ENCODE peak calls at places on chromosome 6, in six cellular contexts. One of them, this sample, is unnamed.

GRCh38 chr6:64955435-64955848 is 751.6 kb downstream of the EYS start:
- DNase-seq in breast epithelium: no peak
- DNase-seq in fibroblast of lung: no peak
- DNase-seq in GM23338: no peak
- DNase-seq in heart left ventricle: no peak
- DNase-seq in transverse colon: no peak
- DNase-seq in this sample: no peak

GRCh38 chr6:167747152-167747427 is 79.6 kb upstream of the AFDN start:
- DNase-seq in breast epithelium: no peak
- DNase-seq in fibroblast of lung: no peak
- DNase-seq in GM23338: no peak
- DNase-seq in heart left ventricle: no peak
- DNase-seq in transverse colon: no peak
- DNase-seq in this sample: no peak

GRCh38 chr6:7238900-7239589 is 74.0 kb downstream of the SSR1 start:
- DNase-seq in breast epithelium: peak; percentile 94
- DNase-seq in fibroblast of lung: peak; percentile 67
- DNase-seq in GM23338: peak; percentile 94
- DNase-seq in heart left ventricle: peak; percentile 85
- DNase-seq in transverse colon: peak; percentile 93
- DNase-seq in this sample: peak; percentile 75

GRCh38 chr6:130742282-130742681 is 84.9 kb upstream of the SMLR1 start:
- DNase-seq in breast epithelium: no peak
- DNase-seq in fibroblast of lung: peak; percentile 54
- DNase-seq in GM23338: no peak
- DNase-seq in heart left ventricle: no peak
- DNase-seq in transverse colon: no peak
- DNase-seq in this sample: no peak

GRCh38 chr6:6927437-6928361 is 180.1 kb upstream of the RREB1 start:
- DNase-seq in breast epithelium: no peak
- DNase-seq in fibroblast of lung: no peak
- DNase-seq in GM23338: peak; percentile 19
- DNase-seq in heart left ventricle: peak; percentile 48
- DNase-seq in transverse colon: no peak
- DNase-seq in this sample: no peak

GRCh38 chr6:168674595-168674994 is 233.6 kb downstream of the SMOC2 start:
- DNase-seq in breast epithelium: no peak
- DNase-seq in fibroblast of lung: no peak
- DNase-seq in GM23338: no peak
- DNase-seq in heart left ventricle: no peak
- DNase-seq in transverse colon: no peak
- DNase-seq in this sample: no peak

GRCh38 chr6:13359287-13359686 is 30.9 kb upstream of the TBC1D7 start:
- DNase-seq in breast epithelium: no peak
- DNase-seq in fibroblast of lung: no peak
- DNase-seq in GM23338: no peak
- DNase-seq in heart left ventricle: no peak
- DNase-seq in transverse colon: no peak
- DNase-seq in this sample: no peak

GRCh38 chr6:53496797-53497196 is 48.1 kb downstream of the GCLC start:
- DNase-seq in breast epithelium: no peak
- DNase-seq in fibroblast of lung: peak; percentile 95
- DNase-seq in GM23338: no peak
- DNase-seq in heart left ventricle: no peak
- DNase-seq in transverse colon: no peak
- DNase-seq in this sample: peak; percentile 87

GRCh38 chr6:33621396-33622388 is 570 bp downstream of the ITPR3 start:
- DNase-seq in breast epithelium: no peak
- DNase-seq in fibroblast of lung: no peak
- DNase-seq in GM23338: peak; percentile 68
- DNase-seq in heart left ventricle: no peak
- DNase-seq in transverse colon: peak; percentile 60
- DNase-seq in this sample: no peak

GRCh38 chr6:15752820-15753219 is 90.0 kb upstream of the DTNBP1 start:
- DNase-seq in breast epithelium: no peak
- DNase-seq in fibroblast of lung: no peak
- DNase-seq in GM23338: peak; percentile 46
- DNase-seq in heart left ventricle: no peak
- DNase-seq in transverse colon: no peak
- DNase-seq in this sample: no peak

GRCh38 chr6:23027281-23027680 is 457.9 kb downstream of the HDGFL1 start:
- DNase-seq in breast epithelium: no peak
- DNase-seq in fibroblast of lung: peak; percentile 12
- DNase-seq in GM23338: no peak
- DNase-seq in heart left ventricle: no peak
- DNase-seq in transverse colon: no peak
- DNase-seq in this sample: no peak

GRCh38 chr6:18412073-18412472 is 24.9 kb downstream of the RNF144B start:
- DNase-seq in breast epithelium: no peak
- DNase-seq in fibroblast of lung: no peak
- DNase-seq in GM23338: no peak
- DNase-seq in heart left ventricle: no peak
- DNase-seq in transverse colon: no peak
- DNase-seq in this sample: no peak

GRCh38 chr6:119791746-119792145 is 442.2 kb upstream of the MAN1A1 start:
- DNase-seq in breast epithelium: no peak
- DNase-seq in fibroblast of lung: no peak
- DNase-seq in GM23338: no peak
- DNase-seq in heart left ventricle: no peak
- DNase-seq in transverse colon: no peak
- DNase-seq in this sample: no peak

DNA sequence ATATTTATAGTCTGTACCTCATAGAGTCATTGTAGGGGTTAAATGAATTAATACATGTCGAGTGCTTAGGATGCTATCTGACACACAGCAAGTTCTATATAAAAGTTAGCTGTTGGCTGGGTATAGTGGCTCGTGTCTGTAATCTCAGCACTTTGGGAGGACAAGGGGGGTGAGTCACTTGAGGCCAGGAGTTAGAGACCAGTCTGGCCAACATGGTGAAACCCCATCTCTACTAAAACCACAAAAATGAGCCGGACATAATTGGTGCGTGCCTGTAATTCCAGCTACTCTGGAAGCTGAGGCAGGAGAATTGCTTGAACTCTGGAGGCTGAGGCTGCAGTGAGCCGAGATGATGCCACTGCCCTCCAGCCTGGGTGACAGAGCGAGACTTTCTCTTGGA is 222.9 kb downstream of the UBE3D start:
- DNase-seq in breast epithelium: no peak
- DNase-seq in fibroblast of lung: peak; percentile 95
- DNase-seq in GM23338: no peak
- DNase-seq in heart left ventricle: no peak
- DNase-seq in transverse colon: no peak
- DNase-seq in this sample: peak; percentile 88
- TF ChIP-seq CTCF in breast epithelium: no peak
- TF ChIP-seq CTCF in fibroblast of lung: no peak
- TF ChIP-seq CTCF in GM23338: no peak
- TF ChIP-seq CTCF in heart left ventricle: no peak
- TF ChIP-seq CTCF in transverse colon: no peak
- TF ChIP-seq CTCF in this sample: no peak

DNA sequence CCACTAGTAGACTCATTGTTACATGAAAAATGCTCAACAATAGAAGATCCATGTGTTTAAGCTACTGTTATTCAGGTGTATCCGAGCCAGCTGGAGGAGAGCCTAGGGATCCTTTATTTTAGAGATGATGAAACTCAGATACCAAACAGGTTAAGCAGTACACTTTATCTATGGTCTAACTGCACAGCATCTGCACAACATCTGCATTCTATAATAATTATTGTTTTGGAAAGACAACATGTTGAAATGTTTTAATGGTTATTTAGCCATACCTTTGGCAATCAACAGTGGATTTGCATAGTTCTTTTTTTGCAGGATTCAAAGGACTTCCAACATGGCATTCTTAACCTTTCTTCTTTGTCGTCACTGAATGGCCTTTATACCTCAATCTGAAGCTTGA is 134.1 kb downstream of the RFPL4B start:
- DNase-seq in breast epithelium: no peak
- DNase-seq in fibroblast of lung: no peak
- DNase-seq in GM23338: no peak
- DNase-seq in heart left ventricle: no peak
- DNase-seq in transverse colon: no peak
- DNase-seq in this sample: no peak
- H3K27ac ChIP-seq in breast epithelium: no peak overlapping the region
- H3K27ac ChIP-seq in fibroblast of lung: no peak overlapping the region
- H3K27ac ChIP-seq in GM23338: no peak overlapping the region
- H3K27ac ChIP-seq in heart left ventricle: no peak overlapping the region
- H3K27ac ChIP-seq in transverse colon: no peak overlapping the region
- H3K27ac ChIP-seq in this sample: no peak overlapping the region

GRCh38 chr6:26221186-26221585 is 134.0 kb downstream of the HFE start:
- DNase-seq in breast epithelium: no peak
- DNase-seq in fibroblast of lung: no peak
- DNase-seq in GM23338: no peak
- DNase-seq in heart left ventricle: no peak
- DNase-seq in transverse colon: no peak
- DNase-seq in this sample: no peak

GRCh38 chr6:26216886-26217713 is 129.9 kb downstream of the HFE start:
- DNase-seq in breast epithelium: peak; percentile 92
- DNase-seq in fibroblast of lung: peak; percentile 90
- DNase-seq in GM23338: peak; percentile 95
- DNase-seq in heart left ventricle: peak; percentile 80
- DNase-seq in transverse colon: peak; percentile 90
- DNase-seq in this sample: peak; percentile 90

GRCh38 chr6:26217714-26218075 is 130.5 kb downstream of the HFE start:
- DNase-seq in breast epithelium: no peak
- DNase-seq in fibroblast of lung: peak; percentile 26
- DNase-seq in GM23338: peak; percentile 70
- DNase-seq in heart left ventricle: no peak
- DNase-seq in transverse colon: no peak
- DNase-seq in this sample: no peak

GRCh38 chr6:26220353-26220970 is 133.2 kb downstream of the HFE start:
- DNase-seq in breast epithelium: no peak
- DNase-seq in fibroblast of lung: no peak
- DNase-seq in GM23338: peak; percentile 27
- DNase-seq in heart left ventricle: no peak
- DNase-seq in transverse colon: no peak
- DNase-seq in this sample: no peak

GRCh38 chr6:26218824-26219223 is 131.6 kb downstream of the HFE start:
- DNase-seq in breast epithelium: no peak
- DNase-seq in fibroblast of lung: no peak
- DNase-seq in GM23338: no peak
- DNase-seq in heart left ventricle: no peak
- DNase-seq in transverse colon: no peak
- DNase-seq in this sample: no peak
- H3K4me3 ChIP-seq in breast epithelium: no peak overlapping the region
- H3K4me3 ChIP-seq in fibroblast of lung: no peak overlapping the region
- H3K4me3 ChIP-seq in GM23338: peak overlapping the region; percentile 77
- H3K4me3 ChIP-seq in heart left ventricle: no peak overlapping the region
- H3K4me3 ChIP-seq in transverse colon: no peak overlapping the region
- H3K4me3 ChIP-seq in this sample: no peak overlapping the region

DNA sequence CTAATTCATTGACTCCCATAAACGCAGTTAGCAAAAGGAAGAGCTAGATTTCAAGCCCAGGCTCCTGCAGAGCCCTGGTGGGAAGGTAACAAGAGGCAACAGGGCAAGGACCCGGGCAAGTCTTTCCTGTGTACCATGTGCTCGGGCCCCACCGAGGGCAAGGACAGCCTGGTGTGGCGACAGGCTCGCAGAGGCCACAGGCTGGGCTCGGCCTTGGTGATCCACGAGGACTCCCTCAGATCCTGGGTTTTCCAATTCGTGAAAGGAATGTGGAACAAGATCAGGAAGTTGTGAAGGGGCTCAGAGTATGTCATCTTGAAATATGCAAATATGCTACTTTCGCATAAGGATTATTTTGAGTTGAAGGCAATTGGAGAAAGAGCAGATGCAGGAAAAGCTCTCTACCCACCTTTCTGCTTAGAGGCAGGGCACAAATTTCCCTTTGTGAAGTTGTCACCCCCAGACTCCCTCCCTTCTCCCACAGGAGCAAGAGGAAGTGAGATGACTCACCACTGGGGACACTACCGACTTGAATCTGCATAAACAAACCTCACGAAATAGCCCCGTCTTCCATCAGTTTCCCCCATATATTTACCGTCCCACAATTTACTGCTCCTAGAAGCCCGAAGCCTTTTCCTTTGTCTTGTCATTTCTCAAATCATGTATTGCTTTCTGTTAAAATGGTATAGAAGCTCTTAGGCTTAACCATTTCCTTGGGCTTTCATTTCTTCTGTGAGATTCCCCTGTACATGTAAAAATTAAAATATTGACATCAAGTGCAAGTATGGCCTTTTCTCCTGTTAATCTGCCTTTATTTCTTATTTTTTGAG is 79.0 kb downstream of the PSMG4 start:
- DNase-seq in breast epithelium: no peak
- DNase-seq in fibroblast of lung: peak; percentile 60
- DNase-seq in GM23338: peak; percentile 58
- DNase-seq in heart left ventricle: no peak
- DNase-seq in transverse colon: no peak
- DNase-seq in this sample: no peak
- TF ChIP-seq CTCF in breast epithelium: peak; percentile 17
- TF ChIP-seq CTCF in fibroblast of lung: peak; percentile 7
- TF ChIP-seq CTCF in GM23338: no peak
- TF ChIP-seq CTCF in heart left ventricle: no peak
- TF ChIP-seq CTCF in transverse colon: peak; percentile 17
- TF ChIP-seq CTCF in this sample: peak; percentile 11

GRCh38 chr6:158047563-158048323 is 66.1 kb downstream of the SYNJ2 start:
- DNase-seq in breast epithelium: no peak
- DNase-seq in fibroblast of lung: no peak
- DNase-seq in GM23338: no peak
- DNase-seq in heart left ventricle: no peak
- DNase-seq in transverse colon: no peak
- DNase-seq in this sample: no peak

GRCh38 chr6:158049055-158050028 is 67.7 kb downstream of the SYNJ2 start:
- DNase-seq in breast epithelium: no peak
- DNase-seq in fibroblast of lung: no peak
- DNase-seq in GM23338: no peak
- DNase-seq in heart left ventricle: no peak
- DNase-seq in transverse colon: no peak
- DNase-seq in this sample: no peak

GRCh38 chr6:158048589-158048988 is 66.9 kb downstream of the SYNJ2 start:
- DNase-seq in breast epithelium: no peak
- DNase-seq in fibroblast of lung: no peak
- DNase-seq in GM23338: no peak
- DNase-seq in heart left ventricle: no peak
- DNase-seq in transverse colon: no peak
- DNase-seq in this sample: no peak

GRCh38 chr6:158046201-158047119 is 64.8 kb downstream of the SYNJ2 start:
- DNase-seq in breast epithelium: no peak
- DNase-seq in fibroblast of lung: no peak
- DNase-seq in GM23338: no peak
- DNase-seq in heart left ventricle: no peak
- DNase-seq in transverse colon: no peak
- DNase-seq in this sample: no peak

DNA sequence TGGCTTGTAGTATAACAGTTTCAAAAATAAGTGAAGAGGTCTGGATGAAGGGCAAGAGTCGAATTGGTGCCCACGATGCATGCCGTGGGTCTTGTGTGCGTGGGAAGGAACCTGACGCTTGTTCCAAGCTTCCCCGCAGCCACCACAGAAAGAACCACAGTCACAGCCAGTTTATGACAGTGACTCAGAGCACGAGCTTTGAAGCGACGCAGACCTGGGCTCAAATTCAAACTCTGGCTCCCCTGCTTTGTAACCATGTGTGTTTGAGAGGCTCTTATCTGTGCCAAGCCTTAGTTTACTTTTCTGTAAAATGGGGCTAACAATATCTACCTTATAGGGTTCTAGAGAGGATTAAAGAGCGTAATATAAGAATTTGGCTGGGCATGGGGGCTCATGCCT is 65.5 kb downstream of the SYNJ2 start:
- DNase-seq in breast epithelium: no peak
- DNase-seq in fibroblast of lung: peak; percentile 85
- DNase-seq in GM23338: no peak
- DNase-seq in heart left ventricle: no peak
- DNase-seq in transverse colon: peak; percentile 56
- DNase-seq in this sample: peak; percentile 57
- H3K27ac ChIP-seq in breast epithelium: no peak overlapping the region
- H3K27ac ChIP-seq in fibroblast of lung: no peak overlapping the region
- H3K27ac ChIP-seq in GM23338: no peak overlapping the region
- H3K27ac ChIP-seq in heart left ventricle: no peak overlapping the region
- H3K27ac ChIP-seq in transverse colon: no peak overlapping the region
- H3K27ac ChIP-seq in this sample: peak overlapping the region; percentile 56

GRCh38 chr6:36769676-36770499 is 69.4 kb downstream of the CPNE5 start:
- DNase-seq in breast epithelium: no peak
- DNase-seq in fibroblast of lung: peak; percentile 59
- DNase-seq in GM23338: no peak
- DNase-seq in heart left ventricle: no peak
- DNase-seq in transverse colon: no peak
- DNase-seq in this sample: no peak
- H3K4me3 ChIP-seq in breast epithelium: no peak overlapping the region
- H3K4me3 ChIP-seq in fibroblast of lung: no peak overlapping the region
- H3K4me3 ChIP-seq in GM23338: no peak overlapping the region
- H3K4me3 ChIP-seq in heart left ventricle: no peak overlapping the region
- H3K4me3 ChIP-seq in transverse colon: no peak overlapping the region
- H3K4me3 ChIP-seq in this sample: no peak overlapping the region